ENCODE peak calls at places on chromosomes 13 and 19, in five cellular contexts. Y is psoas muscle, C is IMR-90, S is GM23248, A is sigmoid colon. U is an unnamed sample.
A peak's percentile ranks its signal among the peaks of the same experiment; 100 is the strongest.

GRCh38 chr13:72163671-72164070 is 296.7 kb upstream of the DACH1 start:
- DNase-seq in Y (no peak), C (no peak), A (no peak), S (no peak), U (no peak)

GRCh38 chr13:108597943-108598342 is 31.5 kb upstream of the MYO16 start:
- DNase-seq in S (no peak), A (no peak), C (no peak), Y (no peak), U (no peak)

GRCh38 chr19:54188224-54188871 is 1.0 kb downstream of the MBOAT7 start:
- DNase-seq in A (no peak), Y (no peak), C (peak; percentile 61), S (peak; percentile 75), U (no peak)

GRCh38 chr19:8688930-8689329 is 9.7 kb downstream of the ACTL9 start:
- DNase-seq in C (no peak), A (no peak), S (no peak), Y (no peak), U (no peak)

GRCh38 chr19:38745316-38745715 is 1.0 kb upstream of the CAPN12 start:
- DNase-seq in S (no peak), Y (no peak), C (no peak), A (no peak), U (no peak)

GRCh38 chr13:20495087-20496023 is 30.3 kb downstream of the CRYL1 start:
- DNase-seq in S (peak; percentile 69), Y (no peak), A (no peak), C (peak; percentile 72), U (no peak)

GRCh38 chr13:40445557-40445990 is 220.9 kb downstream of the FOXO1 start:
- DNase-seq in Y (peak; percentile 90), A (no peak), C (no peak), S (no peak), U (peak; percentile 42)

GRCh38 chr13:98853791-98854191 is 101.3 kb upstream of the SLC15A1 start:
- DNase-seq in A (no peak), Y (peak; percentile 58), S (peak; percentile 89), C (peak; percentile 56), U (no peak)

GRCh38 chr19:1707240-1707639 is 46.1 kb upstream of the ONECUT3 start:
- DNase-seq in C (no peak), Y (no peak), A (no peak), S (no peak), U (no peak)

GRCh38 chr13:45473627-45474026 is 8.9 kb downstream of the COG3 start:
- DNase-seq in C (no peak), Y (no peak), A (no peak), S (peak; percentile 4), U (no peak)

GRCh38 chr13:90938848-90939247 is 408.6 kb upstream of the MIR17HG start:
- DNase-seq in A (no peak), S (no peak), Y (no peak), C (no peak), U (no peak)

GRCh38 chr13:44576396-44577235 is 486 bp upstream of the TSC22D1 start:
- DNase-seq in Y (no peak), S (peak; percentile 58), C (no peak), A (peak; percentile 66), U (peak; percentile 25)

GRCh38 chr13:45306966-45307365 is 34.0 kb downstream of the TPT1 start:
- DNase-seq in C (no peak), S (no peak), A (no peak), Y (no peak), U (no peak)

DNA sequence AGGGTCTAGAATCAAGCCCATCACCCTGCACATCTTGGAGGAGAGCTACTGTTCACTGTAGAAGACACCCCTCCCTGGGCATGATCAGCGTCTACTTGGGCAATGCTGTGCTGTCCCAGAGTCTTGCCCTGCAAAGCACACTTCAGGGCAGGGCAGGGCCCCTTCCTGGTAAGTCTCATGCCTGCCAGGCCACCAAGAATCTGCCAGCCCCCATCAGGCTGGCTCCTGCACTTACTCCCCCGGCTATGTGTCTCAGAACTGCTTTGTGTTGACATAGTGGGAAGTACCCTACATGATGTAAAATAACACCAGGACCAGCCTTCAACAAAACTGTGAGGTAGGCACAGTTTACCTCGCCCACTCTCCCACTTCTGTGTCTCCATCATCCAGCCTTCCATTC is 27.9 kb upstream of the ATP12A start:
- DNase-seq in C (no peak), A (no peak), Y (no peak), S (no peak), U (no peak)
- H3K4me1 ChIP-seq in C (peaks cover 1% of the 10 kb centered on the region), A (no peaks in the 10 kb centered on the region), Y (no peaks in the 10 kb centered on the region), S (peaks cover 26% of the 10 kb centered on the region), U (no peaks in the 10 kb centered on the region)

GRCh38 chr19:6705931-6706632 is 14.4 kb downstream of the C3 start:
- DNase-seq in Y (no peak), A (no peak), C (no peak), S (no peak), U (no peak)

GRCh38 chr19:6699935-6700334 is 20.5 kb downstream of the C3 start:
- DNase-seq in A (no peak), C (no peak), S (no peak), Y (no peak), U (no peak)

GRCh38 chr19:6696239-6696820 is 24.1 kb downstream of the C3 start:
- DNase-seq in Y (no peak), S (no peak), C (no peak), A (no peak), U (no peak)

GRCh38 chr19:6697291-6697690 is 23.2 kb downstream of the C3 start:
- DNase-seq in A (no peak), Y (no peak), S (no peak), C (no peak), U (no peak)

DNA sequence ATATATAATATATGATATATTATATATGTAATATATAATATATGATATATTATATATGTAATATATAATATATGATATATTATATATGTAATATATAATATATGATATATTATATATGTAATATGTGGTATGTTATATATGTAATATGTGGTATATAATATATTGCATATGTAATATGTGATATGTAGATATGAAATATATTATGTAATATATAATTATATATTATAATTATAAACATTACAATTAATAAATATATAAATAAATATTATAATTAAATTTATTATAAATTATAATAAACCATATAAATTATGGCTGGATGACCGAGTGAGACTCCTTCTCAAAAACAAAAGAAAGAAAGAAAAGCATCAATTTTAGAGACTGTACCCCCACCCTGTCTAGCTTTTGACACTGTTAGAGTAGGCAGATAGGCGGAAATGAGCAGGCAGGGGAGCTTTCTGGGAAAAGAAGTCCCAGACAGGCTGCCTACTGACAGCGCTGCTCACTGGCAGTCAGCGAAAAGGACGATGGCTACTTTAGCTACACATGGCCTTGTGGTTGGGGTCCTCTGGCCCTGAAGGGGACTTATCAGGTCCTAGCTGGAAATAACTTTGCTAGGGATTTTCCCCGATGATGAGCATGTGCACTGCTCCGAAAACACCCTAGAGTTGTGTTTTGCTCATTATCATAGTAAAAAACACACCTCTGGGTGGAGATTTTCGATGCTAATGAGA is 19.7 kb downstream of the C3 start:
- DNase-seq in S (no peak), C (no peak), Y (no peak), A (no peak), U (no peak)
- H3K4me1 ChIP-seq in S (no peaks in the 10 kb centered on the region), C (no peaks in the 10 kb centered on the region), Y (no peaks in the 10 kb centered on the region), A (no peaks in the 10 kb centered on the region), U (no peaks in the 10 kb centered on the region)

DNA sequence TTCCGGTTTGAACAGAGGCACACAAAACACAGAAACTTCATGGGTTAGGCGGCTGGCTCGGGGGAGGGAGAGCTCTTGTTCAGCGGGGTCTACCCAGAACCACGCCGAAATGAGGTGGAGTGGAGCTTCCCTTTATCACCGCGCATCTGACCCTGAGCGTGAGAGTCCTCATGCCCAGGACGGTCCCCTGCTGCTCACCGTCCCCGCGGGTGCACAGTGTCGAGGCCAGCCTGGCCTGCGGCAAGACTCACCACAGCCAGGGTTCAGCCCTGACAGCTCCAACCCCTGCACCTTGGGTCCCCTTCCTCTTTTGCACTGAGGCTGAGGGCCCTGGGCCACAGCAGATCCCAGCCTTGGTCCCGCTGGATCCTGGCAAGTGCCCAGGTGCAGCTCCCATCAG is 169.4 kb downstream of the URI1 start:
- DNase-seq in C (no peak), S (no peak), A (no peak), Y (no peak), U (no peak)
- H3K4me1 ChIP-seq in C (no peaks in the 10 kb centered on the region), S (no peaks in the 10 kb centered on the region), A (no peaks in the 10 kb centered on the region), Y (no peaks in the 10 kb centered on the region), U (no peaks in the 10 kb centered on the region)

GRCh38 chr19:40808021-40808325 is 9.0 kb downstream of the EGLN2 start:
- DNase-seq in A (no peak), S (no peak), C (no peak), Y (no peak), U (no peak)
- H3K4me1 ChIP-seq in A (peaks cover 81% of the 10 kb centered on the region), S (peaks cover 21% of the 10 kb centered on the region), C (peaks cover 19% of the 10 kb centered on the region), Y (peaks cover 43% of the 10 kb centered on the region), U (peaks cover 96% of the 10 kb centered on the region)

DNA sequence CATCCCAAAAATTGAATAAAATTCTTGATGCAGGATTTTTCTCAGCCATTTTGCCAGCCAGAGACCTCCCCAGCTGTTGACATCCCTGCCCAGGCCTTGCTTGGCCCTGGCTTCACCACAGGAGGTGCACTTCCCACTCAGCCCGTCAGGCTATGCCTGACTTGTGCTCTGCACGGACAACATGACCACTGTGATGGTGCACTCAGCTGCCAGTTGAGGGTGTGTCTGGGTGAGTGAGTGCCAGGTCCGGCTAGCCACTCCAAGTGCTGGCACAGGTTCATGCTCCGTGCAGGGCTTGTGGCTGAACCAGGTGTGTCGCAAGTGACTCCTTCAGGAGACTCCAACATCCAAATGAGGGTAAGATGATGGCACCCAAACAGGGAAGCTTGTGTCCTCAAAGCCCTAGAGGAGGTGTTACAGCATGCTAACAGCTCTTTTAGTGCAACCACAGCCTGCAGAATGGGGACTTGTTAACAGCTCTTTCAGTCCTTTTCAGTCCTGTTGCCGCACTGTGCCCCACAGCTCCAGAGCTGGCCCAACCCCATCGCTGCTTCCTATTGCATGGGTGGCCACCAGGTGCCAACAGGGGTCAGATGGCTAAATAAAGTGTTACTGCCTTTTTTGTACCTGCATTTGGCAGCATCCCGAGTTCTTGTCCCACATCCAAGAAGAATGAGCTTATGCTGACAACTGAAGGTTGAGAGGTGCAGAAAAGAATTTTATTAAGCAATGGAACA is 380.7 kb downstream of the SLITRK5 start:
- DNase-seq in C (no peak), S (no peak), Y (peak; percentile 32), A (peak; percentile 57), U (no peak)
- H3K4me1 ChIP-seq in C (no peaks in the 10 kb centered on the region), S (no peaks in the 10 kb centered on the region), Y (no peaks in the 10 kb centered on the region), A (no peaks in the 10 kb centered on the region), U (no peaks in the 10 kb centered on the region)

DNA sequence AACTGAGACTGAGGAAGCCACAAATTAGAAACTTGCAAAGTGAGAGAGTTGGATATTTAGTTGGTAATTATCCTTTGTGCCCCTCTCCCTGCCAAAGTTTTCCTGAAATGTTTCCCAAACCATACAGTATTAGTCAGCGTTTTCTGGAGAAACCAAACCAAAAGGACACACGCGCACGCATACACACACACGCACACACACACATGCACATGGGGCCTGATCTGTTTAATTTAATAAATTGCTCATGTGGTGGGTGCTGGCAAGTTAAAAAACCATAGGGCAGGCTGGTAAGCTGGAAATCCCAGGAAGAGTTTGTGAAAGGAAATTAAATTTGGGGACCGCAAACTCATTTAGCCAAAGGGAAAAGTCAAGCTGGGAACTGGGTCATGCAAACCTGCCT is 11.7 kb upstream of the CYSLTR2 start:
- DNase-seq in S (no peak), A (no peak), C (no peak), Y (no peak), U (no peak)
- H3K4me1 ChIP-seq in S (no peaks in the 10 kb centered on the region), A (no peaks in the 10 kb centered on the region), C (no peaks in the 10 kb centered on the region), Y (no peaks in the 10 kb centered on the region), U (peaks cover under 1% of the 10 kb centered on the region)

U was measured in left ventricle myocardium inferior.